ENCODE peak calls at places on chromosomes 11 and 22, in four cellular contexts. R is right atrium auricular region, Q is HCEC 1CT, K is neural progenitor cell. U is an unnamed sample.

GRCh38 chr11:99988105-99988907 is 698.8 kb upstream of the ARHGAP42 start:
- DNase-seq in K (no peak), Q (no peak), R (no peak), U (no peak)

GRCh38 chr11:80241766-80242165 is 800.9 kb upstream of the TENM4 start:
- DNase-seq in R (no peak), Q (no peak), K (no peak), U (peak)

GRCh38 chr11:117457031-117457785 is 129.6 kb downstream of the CEP164 start:
- DNase-seq in Q (no peak), R (no peak), K (no peak), U (no peak)

GRCh38 chr22:39954584-39955055 is 5.6 kb upstream of the TMA7B start:
- DNase-seq in K (no peak), R (no peak), Q (peak), U (no peak)

GRCh38 chr11:112662554-112662953 is 298.7 kb upstream of the NCAM1 start:
- DNase-seq in K (no peak), Q (no peak), R (no peak), U (no peak)

GRCh38 chr11:74195828-74196227 is 24.7 kb downstream of the PPME1 start:
- DNase-seq in R (no peak), K (no peak), Q (peak), U (no peak)

GRCh38 chr11:97336064-97336463 is 946.3 kb downstream of the JRKL start:
- DNase-seq in Q (no peak), K (no peak), R (no peak), U (no peak)

GRCh38 chr11:46270707-46271106 is 6.8 kb upstream of the CREB3L1 start:
- DNase-seq in Q (no peak), K (no peak), R (no peak), U (no peak)

GRCh38 chr11:20213790-20214189 is 53.5 kb upstream of the DBX1 start:
- DNase-seq in Q (no peak), R (no peak), K (no peak), U (no peak)

GRCh38 chr11:47062736-47063135 is 113.9 kb downstream of the ARFGAP2 start:
- DNase-seq in K (no peak), Q (no peak), R (no peak), U (no peak)

GRCh38 chr11:130553306-130553705 is 104.9 kb downstream of the ADAMTS15 start:
- DNase-seq in R (no peak), Q (no peak), K (no peak), U (no peak)

GRCh38 chr11:130449996-130450419 is 1.6 kb downstream of the ADAMTS15 start:
- DNase-seq in R (peak), K (peak), Q (no peak), U (no peak)

GRCh38 chr11:69563946-69564780 is 76.8 kb upstream of the CCND1 start:
- DNase-seq in R (no peak), Q (no peak), K (no peak), U (no peak)

GRCh38 chr11:10080134-10080533 is 213.9 kb downstream of the SBF2 start:
- DNase-seq in R (no peak), Q (no peak), K (no peak), U (no peak)

GRCh38 chr11:114563077-114563476 is 3.4 kb upstream of the NXPE1 start:
- DNase-seq in R (no peak), K (no peak), Q (peak), U (no peak)

GRCh38 chr11:11866203-11866602 is 24.4 kb downstream of the USP47 start:
- DNase-seq in R (no peak), Q (no peak), K (no peak), U (no peak)

GRCh38 chr22:24758164-24758799 is 16.2 kb downstream of the PIWIL3 start:
- DNase-seq in R (no peak), K (peak), Q (peak), U (no peak)

GRCh38 chr11:92964471-92964870 is 5.0 kb upstream of the MTNR1B start:
- DNase-seq in Q (no peak), K (no peak), R (no peak), U (no peak)

U was measured in epithelial cell of prostate.